ENCODE peak calls at places on chromosomes 12 and 14, in nine cellular contexts. One of them, this sample, is unnamed.

GRCh38 chr12:27964123-27964522 is 8.4 kb downstream of the PTHLH start:
- DNase-seq in lower leg skin: no peak
- DNase-seq in NCI-H1092: no peak
- DNase-seq in stimulated activated CD4-positive, alpha-beta T cell treated with anti-CD3 and anti-CD28 coated beads, Interleukin-15, amount 100 ng/mL, for 24 hours: no peak
- DNase-seq in testis: no peak
- DNase-seq in adipocyte: no peak
- DNase-seq in iris pigment epithelial cell: peak; percentile 31
- DNase-seq in T-helper 2 cell: no peak
- DNase-seq in osteoblast: no peak
- DNase-seq in this sample: no peak

GRCh38 chr14:99546230-99546879 is 57.7 kb downstream of the CCDC85C start:
- DNase-seq in lower leg skin: no peak
- DNase-seq in NCI-H1092: no peak
- DNase-seq in osteoblast: peak; percentile 25
- DNase-seq in stimulated activated CD4-positive, alpha-beta T cell treated with anti-CD3 and anti-CD28 coated beads, Interleukin-15, amount 100 ng/mL, for 24 hours: no peak
- DNase-seq in adipocyte: no peak
- DNase-seq in testis: no peak
- DNase-seq in T-helper 2 cell: no peak
- DNase-seq in iris pigment epithelial cell: no peak
- DNase-seq in this sample: no peak

GRCh38 chr12:124445121-124445718 is 122.2 kb downstream of the NCOR2 start:
- DNase-seq in iris pigment epithelial cell: no peak
- DNase-seq in adipocyte: no peak
- DNase-seq in NCI-H1092: no peak
- DNase-seq in osteoblast: no peak
- DNase-seq in lower leg skin: no peak
- DNase-seq in testis: peak; percentile 88
- DNase-seq in T-helper 2 cell: no peak
- DNase-seq in stimulated activated CD4-positive, alpha-beta T cell treated with anti-CD3 and anti-CD28 coated beads, Interleukin-15, amount 100 ng/mL, for 24 hours: no peak
- DNase-seq in this sample: no peak

GRCh38 chr12:55702861-55703260 is 4.8 kb downstream of the ITGA7 start:
- DNase-seq in NCI-H1092: no peak
- DNase-seq in stimulated activated CD4-positive, alpha-beta T cell treated with anti-CD3 and anti-CD28 coated beads, Interleukin-15, amount 100 ng/mL, for 24 hours: no peak
- DNase-seq in osteoblast: no peak
- DNase-seq in lower leg skin: no peak
- DNase-seq in T-helper 2 cell: no peak
- DNase-seq in testis: no peak
- DNase-seq in adipocyte: no peak
- DNase-seq in iris pigment epithelial cell: no peak
- DNase-seq in this sample: no peak

GRCh38 chr14:70808023-70808401 is 1.3 kb downstream of the MAP3K9 start:
- DNase-seq in stimulated activated CD4-positive, alpha-beta T cell treated with anti-CD3 and anti-CD28 coated beads, Interleukin-15, amount 100 ng/mL, for 24 hours: peak; percentile 73
- DNase-seq in lower leg skin: no peak
- DNase-seq in iris pigment epithelial cell: peak; percentile 30
- DNase-seq in testis: no peak
- DNase-seq in adipocyte: no peak
- DNase-seq in osteoblast: no peak
- DNase-seq in T-helper 2 cell: peak; percentile 88
- DNase-seq in NCI-H1092: no peak
- DNase-seq in this sample: no peak

GRCh38 chr12:67811437-67812361 is 163.2 kb downstream of the DYRK2 start:
- DNase-seq in iris pigment epithelial cell: peak; percentile 95
- DNase-seq in testis: no peak
- DNase-seq in lower leg skin: no peak
- DNase-seq in adipocyte: no peak
- DNase-seq in T-helper 2 cell: no peak
- DNase-seq in stimulated activated CD4-positive, alpha-beta T cell treated with anti-CD3 and anti-CD28 coated beads, Interleukin-15, amount 100 ng/mL, for 24 hours: no peak
- DNase-seq in NCI-H1092: no peak
- DNase-seq in osteoblast: no peak
- DNase-seq in this sample: peak; percentile 55

GRCh38 chr14:32319368-32320049 is 9.6 kb upstream of the AKAP6 start:
- DNase-seq in NCI-H1092: no peak
- DNase-seq in iris pigment epithelial cell: peak; percentile 41
- DNase-seq in stimulated activated CD4-positive, alpha-beta T cell treated with anti-CD3 and anti-CD28 coated beads, Interleukin-15, amount 100 ng/mL, for 24 hours: no peak
- DNase-seq in osteoblast: no peak
- DNase-seq in T-helper 2 cell: no peak
- DNase-seq in adipocyte: peak; percentile 9
- DNase-seq in testis: no peak
- DNase-seq in lower leg skin: no peak
- DNase-seq in this sample: no peak

GRCh38 chr12:1808036-1808797 is 12.1 kb upstream of the LRTM2 start:
- DNase-seq in osteoblast: no peak
- DNase-seq in NCI-H1092: no peak
- DNase-seq in testis: no peak
- DNase-seq in lower leg skin: no peak
- DNase-seq in adipocyte: no peak
- DNase-seq in T-helper 2 cell: no peak
- DNase-seq in stimulated activated CD4-positive, alpha-beta T cell treated with anti-CD3 and anti-CD28 coated beads, Interleukin-15, amount 100 ng/mL, for 24 hours: no peak
- DNase-seq in iris pigment epithelial cell: no peak
- DNase-seq in this sample: no peak

GRCh38 chr12:89390802-89391673 is 38.7 kb upstream of the DUSP6 start:
- DNase-seq in osteoblast: no peak
- DNase-seq in T-helper 2 cell: peak; percentile 56
- DNase-seq in iris pigment epithelial cell: peak; percentile 90
- DNase-seq in adipocyte: peak; percentile 51
- DNase-seq in testis: no peak
- DNase-seq in NCI-H1092: no peak
- DNase-seq in stimulated activated CD4-positive, alpha-beta T cell treated with anti-CD3 and anti-CD28 coated beads, Interleukin-15, amount 100 ng/mL, for 24 hours: peak; percentile 9
- DNase-seq in lower leg skin: no peak
- DNase-seq in this sample: peak; percentile 60

GRCh38 chr12:53483225-53483978 is 15.9 kb downstream of the MAP3K12 start:
- DNase-seq in T-helper 2 cell: no peak
- DNase-seq in testis: no peak
- DNase-seq in NCI-H1092: no peak
- DNase-seq in adipocyte: no peak
- DNase-seq in iris pigment epithelial cell: no peak
- DNase-seq in stimulated activated CD4-positive, alpha-beta T cell treated with anti-CD3 and anti-CD28 coated beads, Interleukin-15, amount 100 ng/mL, for 24 hours: peak; percentile 32
- DNase-seq in lower leg skin: no peak
- DNase-seq in osteoblast: peak; percentile 3
- DNase-seq in this sample: no peak

GRCh38 chr14:90439874-90440442 is 43.1 kb downstream of the CALM1 start:
- DNase-seq in iris pigment epithelial cell: no peak
- DNase-seq in stimulated activated CD4-positive, alpha-beta T cell treated with anti-CD3 and anti-CD28 coated beads, Interleukin-15, amount 100 ng/mL, for 24 hours: no peak
- DNase-seq in lower leg skin: no peak
- DNase-seq in osteoblast: no peak
- DNase-seq in testis: no peak
- DNase-seq in T-helper 2 cell: no peak
- DNase-seq in adipocyte: no peak
- DNase-seq in NCI-H1092: no peak
- DNase-seq in this sample: no peak

GRCh38 chr12:4355843-4356327 is 23.6 kb downstream of the FGF23 start:
- DNase-seq in iris pigment epithelial cell: peak; percentile 36
- DNase-seq in adipocyte: peak; percentile 4
- DNase-seq in NCI-H1092: no peak
- DNase-seq in stimulated activated CD4-positive, alpha-beta T cell treated with anti-CD3 and anti-CD28 coated beads, Interleukin-15, amount 100 ng/mL, for 24 hours: peak; percentile 71
- DNase-seq in testis: peak; percentile 74
- DNase-seq in osteoblast: no peak
- DNase-seq in lower leg skin: no peak
- DNase-seq in T-helper 2 cell: peak; percentile 60
- DNase-seq in this sample: no peak

GRCh38 chr14:52060080-52060479 is 8.8 kb downstream of the NID2 start:
- DNase-seq in T-helper 2 cell: no peak
- DNase-seq in lower leg skin: no peak
- DNase-seq in osteoblast: no peak
- DNase-seq in NCI-H1092: no peak
- DNase-seq in adipocyte: no peak
- DNase-seq in stimulated activated CD4-positive, alpha-beta T cell treated with anti-CD3 and anti-CD28 coated beads, Interleukin-15, amount 100 ng/mL, for 24 hours: no peak
- DNase-seq in iris pigment epithelial cell: no peak
- DNase-seq in testis: no peak
- DNase-seq in this sample: peak; percentile 62

GRCh38 chr14:96267336-96267735 is 11.3 kb downstream of the BDKRB1 start:
- DNase-seq in iris pigment epithelial cell: peak; percentile 82
- DNase-seq in lower leg skin: peak; percentile 58
- DNase-seq in NCI-H1092: no peak
- DNase-seq in T-helper 2 cell: no peak
- DNase-seq in adipocyte: peak; percentile 90
- DNase-seq in testis: no peak
- DNase-seq in stimulated activated CD4-positive, alpha-beta T cell treated with anti-CD3 and anti-CD28 coated beads, Interleukin-15, amount 100 ng/mL, for 24 hours: no peak
- DNase-seq in osteoblast: no peak
- DNase-seq in this sample: peak; percentile 77

GRCh38 chr12:65098364-65098763 is 22.7 kb downstream of the WIF1 start:
- DNase-seq in osteoblast: no peak
- DNase-seq in stimulated activated CD4-positive, alpha-beta T cell treated with anti-CD3 and anti-CD28 coated beads, Interleukin-15, amount 100 ng/mL, for 24 hours: no peak
- DNase-seq in iris pigment epithelial cell: no peak
- DNase-seq in testis: no peak
- DNase-seq in lower leg skin: no peak
- DNase-seq in T-helper 2 cell: no peak
- DNase-seq in adipocyte: no peak
- DNase-seq in NCI-H1092: no peak
- DNase-seq in this sample: no peak

GRCh38 chr12:20748198-20748597 is 53.1 kb downstream of the SLCO1C1 start:
- DNase-seq in T-helper 2 cell: no peak
- DNase-seq in NCI-H1092: no peak
- DNase-seq in iris pigment epithelial cell: no peak
- DNase-seq in testis: no peak
- DNase-seq in lower leg skin: no peak
- DNase-seq in adipocyte: no peak
- DNase-seq in stimulated activated CD4-positive, alpha-beta T cell treated with anti-CD3 and anti-CD28 coated beads, Interleukin-15, amount 100 ng/mL, for 24 hours: no peak
- DNase-seq in osteoblast: no peak
- DNase-seq in this sample: no peak

GRCh38 chr12:111056618-111057521 is 136.5 kb upstream of the MYL2 start:
- DNase-seq in NCI-H1092: no peak
- DNase-seq in lower leg skin: peak; percentile 16
- DNase-seq in osteoblast: no peak
- DNase-seq in testis: no peak
- DNase-seq in stimulated activated CD4-positive, alpha-beta T cell treated with anti-CD3 and anti-CD28 coated beads, Interleukin-15, amount 100 ng/mL, for 24 hours: peak; percentile 74
- DNase-seq in adipocyte: no peak
- DNase-seq in T-helper 2 cell: peak; percentile 96
- DNase-seq in iris pigment epithelial cell: no peak
- DNase-seq in this sample: no peak

GRCh38 chr12:98180603-98181002 is 334.8 kb upstream of the TMPO start:
- DNase-seq in T-helper 2 cell: no peak
- DNase-seq in adipocyte: no peak
- DNase-seq in testis: no peak
- DNase-seq in NCI-H1092: no peak
- DNase-seq in iris pigment epithelial cell: no peak
- DNase-seq in osteoblast: no peak
- DNase-seq in stimulated activated CD4-positive, alpha-beta T cell treated with anti-CD3 and anti-CD28 coated beads, Interleukin-15, amount 100 ng/mL, for 24 hours: no peak
- DNase-seq in lower leg skin: no peak
- DNase-seq in this sample: no peak

GRCh38 chr12:42588308-42588836 is 1.2 kb downstream of the PRICKLE1 start:
- DNase-seq in testis: peak; percentile 29
- DNase-seq in iris pigment epithelial cell: no peak
- DNase-seq in NCI-H1092: no peak
- DNase-seq in osteoblast: no peak
- DNase-seq in adipocyte: peak; percentile 57
- DNase-seq in T-helper 2 cell: no peak
- DNase-seq in lower leg skin: no peak
- DNase-seq in stimulated activated CD4-positive, alpha-beta T cell treated with anti-CD3 and anti-CD28 coated beads, Interleukin-15, amount 100 ng/mL, for 24 hours: no peak
- DNase-seq in this sample: no peak

GRCh38 chr12:58420496-58420895 is 479.1 kb downstream of the ATP23 start:
- DNase-seq in osteoblast: peak; percentile 39
- DNase-seq in NCI-H1092: no peak
- DNase-seq in stimulated activated CD4-positive, alpha-beta T cell treated with anti-CD3 and anti-CD28 coated beads, Interleukin-15, amount 100 ng/mL, for 24 hours: no peak
- DNase-seq in testis: no peak
- DNase-seq in lower leg skin: no peak
- DNase-seq in adipocyte: peak; percentile 87
- DNase-seq in T-helper 2 cell: no peak
- DNase-seq in iris pigment epithelial cell: peak; percentile 54
- DNase-seq in this sample: peak; percentile 63

GRCh38 chr12:17609152-17609551 is 480.8 kb downstream of the RERGL start:
- DNase-seq in iris pigment epithelial cell: no peak
- DNase-seq in stimulated activated CD4-positive, alpha-beta T cell treated with anti-CD3 and anti-CD28 coated beads, Interleukin-15, amount 100 ng/mL, for 24 hours: no peak
- DNase-seq in T-helper 2 cell: no peak
- DNase-seq in adipocyte: no peak
- DNase-seq in lower leg skin: no peak
- DNase-seq in osteoblast: no peak
- DNase-seq in NCI-H1092: no peak
- DNase-seq in testis: no peak
- DNase-seq in this sample: no peak

GRCh38 chr14:91714805-91715204 is 17.1 kb downstream of the CATSPERB start:
- DNase-seq in iris pigment epithelial cell: no peak
- DNase-seq in adipocyte: no peak
- DNase-seq in osteoblast: no peak
- DNase-seq in stimulated activated CD4-positive, alpha-beta T cell treated with anti-CD3 and anti-CD28 coated beads, Interleukin-15, amount 100 ng/mL, for 24 hours: peak; percentile 23
- DNase-seq in lower leg skin: no peak
- DNase-seq in NCI-H1092: no peak
- DNase-seq in T-helper 2 cell: peak; percentile 79
- DNase-seq in testis: no peak
- DNase-seq in this sample: no peak

GRCh38 chr12:116504438-116504837 is 54.7 kb upstream of the MAP1LC3B2 start:
- DNase-seq in iris pigment epithelial cell: no peak
- DNase-seq in adipocyte: no peak
- DNase-seq in T-helper 2 cell: no peak
- DNase-seq in stimulated activated CD4-positive, alpha-beta T cell treated with anti-CD3 and anti-CD28 coated beads, Interleukin-15, amount 100 ng/mL, for 24 hours: no peak
- DNase-seq in NCI-H1092: no peak
- DNase-seq in testis: no peak
- DNase-seq in osteoblast: no peak
- DNase-seq in lower leg skin: no peak
- DNase-seq in this sample: no peak

GRCh38 chr12:1325666-1326065 is 268.7 kb downstream of the FBXL14 start:
- DNase-seq in osteoblast: no peak
- DNase-seq in lower leg skin: no peak
- DNase-seq in stimulated activated CD4-positive, alpha-beta T cell treated with anti-CD3 and anti-CD28 coated beads, Interleukin-15, amount 100 ng/mL, for 24 hours: no peak
- DNase-seq in NCI-H1092: no peak
- DNase-seq in iris pigment epithelial cell: no peak
- DNase-seq in testis: no peak
- DNase-seq in T-helper 2 cell: peak; percentile 73
- DNase-seq in adipocyte: no peak
- DNase-seq in this sample: no peak

GRCh38 chr14:61080591-61081010 is 99.6 kb downstream of the SLC38A6 start:
- DNase-seq in lower leg skin: no peak
- DNase-seq in osteoblast: peak; percentile 30
- DNase-seq in NCI-H1092: no peak
- DNase-seq in adipocyte: peak; percentile 84
- DNase-seq in testis: no peak
- DNase-seq in T-helper 2 cell: no peak
- DNase-seq in stimulated activated CD4-positive, alpha-beta T cell treated with anti-CD3 and anti-CD28 coated beads, Interleukin-15, amount 100 ng/mL, for 24 hours: no peak
- DNase-seq in iris pigment epithelial cell: peak; percentile 51
- DNase-seq in this sample: peak; percentile 90

GRCh38 chr14:100067971-100068959 is 3.0 kb downstream of the EVL start:
- DNase-seq in NCI-H1092: no peak
- DNase-seq in T-helper 2 cell: peak; percentile 99
- DNase-seq in lower leg skin: peak; percentile 44
- DNase-seq in osteoblast: no peak
- DNase-seq in adipocyte: no peak
- DNase-seq in stimulated activated CD4-positive, alpha-beta T cell treated with anti-CD3 and anti-CD28 coated beads, Interleukin-15, amount 100 ng/mL, for 24 hours: peak; percentile 94
- DNase-seq in iris pigment epithelial cell: peak; percentile 73
- DNase-seq in testis: peak; percentile 33
- DNase-seq in this sample: no peak

GRCh38 chr12:50039151-50039835 is 14.0 kb upstream of the RACGAP1 start:
- DNase-seq in stimulated activated CD4-positive, alpha-beta T cell treated with anti-CD3 and anti-CD28 coated beads, Interleukin-15, amount 100 ng/mL, for 24 hours: peak; percentile 94
- DNase-seq in T-helper 2 cell: peak; percentile 76
- DNase-seq in lower leg skin: peak; percentile 72
- DNase-seq in iris pigment epithelial cell: peak; percentile 76
- DNase-seq in NCI-H1092: peak; percentile 36
- DNase-seq in adipocyte: peak; percentile 79
- DNase-seq in testis: peak; percentile 92
- DNase-seq in osteoblast: peak; percentile 91
- DNase-seq in this sample: peak; percentile 54

GRCh38 chr12:117441751-117442150 is 80.3 kb upstream of the NOS1 start:
- DNase-seq in adipocyte: no peak
- DNase-seq in osteoblast: no peak
- DNase-seq in stimulated activated CD4-positive, alpha-beta T cell treated with anti-CD3 and anti-CD28 coated beads, Interleukin-15, amount 100 ng/mL, for 24 hours: no peak
- DNase-seq in iris pigment epithelial cell: peak; percentile 10
- DNase-seq in T-helper 2 cell: no peak
- DNase-seq in NCI-H1092: no peak
- DNase-seq in testis: no peak
- DNase-seq in lower leg skin: peak; percentile 18
- DNase-seq in this sample: no peak